ENCODE peak calls at places on chromosomes 1 and 21, in four cellular contexts. One of them, this sample, is unnamed.

GRCh38 chr1:55381491-55381890 is 166.3 kb upstream of the USP24 start:
- DNase-seq in neuronal stem cell: no peak
- DNase-seq in IMR-90: no peak
- DNase-seq in mesenchymal stem cell: no peak
- DNase-seq in this sample: no peak

GRCh38 chr1:217713223-217713622 is 82.1 kb downstream of the SPATA17 start:
- DNase-seq in neuronal stem cell: no peak
- DNase-seq in IMR-90: peak; percentile 72
- DNase-seq in mesenchymal stem cell: peak; percentile 76
- DNase-seq in this sample: no peak

GRCh38 chr1:33640114-33640660 is 167.7 kb downstream of the ZSCAN20 start:
- DNase-seq in neuronal stem cell: no peak
- DNase-seq in IMR-90: peak; percentile 20
- DNase-seq in mesenchymal stem cell: peak; percentile 2
- DNase-seq in this sample: no peak

GRCh38 chr1:27630859-27631491 is 4.0 kb downstream of the FGR start:
- DNase-seq in neuronal stem cell: no peak
- DNase-seq in IMR-90: no peak
- DNase-seq in mesenchymal stem cell: no peak
- DNase-seq in this sample: no peak

GRCh38 chr1:57422271-57423134 is 1.4 kb downstream of the DAB1 start:
- DNase-seq in neuronal stem cell: peak; percentile 63
- DNase-seq in IMR-90: peak; percentile 34
- DNase-seq in mesenchymal stem cell: peak; percentile 32
- DNase-seq in this sample: no peak

GRCh38 chr1:199272690-199273089 is 633.9 kb downstream of the PTPRC start:
- DNase-seq in neuronal stem cell: no peak
- DNase-seq in IMR-90: peak; percentile 94
- DNase-seq in mesenchymal stem cell: peak; percentile 95
- DNase-seq in this sample: peak; percentile 97

GRCh38 chr1:21933397-21934248 is 3.5 kb downstream of the HSPG2 start:
- DNase-seq in neuronal stem cell: no peak
- DNase-seq in IMR-90: no peak
- DNase-seq in mesenchymal stem cell: no peak
- DNase-seq in this sample: no peak

GRCh38 chr21:33058468-33059318 is 11.2 kb upstream of the OLIG1 start:
- DNase-seq in neuronal stem cell: no peak
- DNase-seq in IMR-90: no peak
- DNase-seq in mesenchymal stem cell: no peak
- DNase-seq in this sample: no peak

GRCh38 chr1:3402258-3403010 is 52.0 kb upstream of the ARHGEF16 start:
- DNase-seq in neuronal stem cell: no peak
- DNase-seq in IMR-90: no peak
- DNase-seq in mesenchymal stem cell: no peak
- DNase-seq in this sample: no peak

GRCh38 chr1:88791192-88791591 is 100.2 kb downstream of the GTF2B start:
- DNase-seq in neuronal stem cell: no peak
- DNase-seq in IMR-90: peak; percentile 12
- DNase-seq in mesenchymal stem cell: peak; percentile 11
- DNase-seq in this sample: no peak

GRCh38 chr1:172466795-172467407 is 23.0 kb upstream of the PIGC start:
- DNase-seq in neuronal stem cell: no peak
- DNase-seq in IMR-90: no peak
- DNase-seq in mesenchymal stem cell: no peak
- DNase-seq in this sample: peak; percentile 28

GRCh38 chr1:33334081-33334552 is 13.2 kb upstream of the A3GALT2 start:
- DNase-seq in neuronal stem cell: no peak
- DNase-seq in IMR-90: no peak
- DNase-seq in mesenchymal stem cell: no peak
- DNase-seq in this sample: no peak

GRCh38 chr1:109764561-109765482 is 1.1 kb upstream of the EPS8L3 start:
- DNase-seq in neuronal stem cell: no peak
- DNase-seq in IMR-90: no peak
- DNase-seq in mesenchymal stem cell: no peak
- DNase-seq in this sample: no peak

GRCh38 chr1:235295902-235296350 is 32.1 kb downstream of the ARID4B start:
- DNase-seq in neuronal stem cell: no peak
- DNase-seq in IMR-90: peak; percentile 81
- DNase-seq in mesenchymal stem cell: peak; percentile 26
- DNase-seq in this sample: peak; percentile 86

GRCh38 chr21:46056450-46056903 is 41.4 kb upstream of the COL6A2 start:
- DNase-seq in neuronal stem cell: no peak
- DNase-seq in IMR-90: peak; percentile 94
- DNase-seq in mesenchymal stem cell: peak; percentile 88
- DNase-seq in this sample: no peak

GRCh38 chr1:155082301-155082940 is 3.8 kb downstream of the EFNA3 start:
- DNase-seq in neuronal stem cell: no peak
- DNase-seq in IMR-90: no peak
- DNase-seq in mesenchymal stem cell: no peak
- DNase-seq in this sample: no peak

GRCh38 chr1:162372159-162373071 is 4.2 kb downstream of the SPATA46 start:
- DNase-seq in neuronal stem cell: no peak
- DNase-seq in IMR-90: no peak
- DNase-seq in mesenchymal stem cell: no peak
- DNase-seq in this sample: no peak

GRCh38 chr1:1342061-1342562 is 7.1 kb downstream of the DVL1 start:
- DNase-seq in neuronal stem cell: no peak
- DNase-seq in IMR-90: no peak
- DNase-seq in mesenchymal stem cell: no peak
- DNase-seq in this sample: no peak

GRCh38 chr21:32256226-32256625 is 22.6 kb downstream of the MIS18A start:
- DNase-seq in neuronal stem cell: no peak
- DNase-seq in IMR-90: no peak
- DNase-seq in mesenchymal stem cell: no peak
- DNase-seq in this sample: no peak

GRCh38 chr1:43206721-43207228 is 34.6 kb downstream of the CFAP57 start:
- DNase-seq in neuronal stem cell: no peak
- DNase-seq in IMR-90: peak; percentile 98
- DNase-seq in mesenchymal stem cell: peak; percentile 96
- DNase-seq in this sample: peak; percentile 99

GRCh38 chr21:25925936-25926335 is 191.2 kb downstream of the GABPA start:
- DNase-seq in neuronal stem cell: no peak
- DNase-seq in IMR-90: peak; percentile 23
- DNase-seq in mesenchymal stem cell: peak; percentile 16
- DNase-seq in this sample: no peak

GRCh38 chr1:21152423-21153100 is 24.1 kb downstream of the EIF4G3 start:
- DNase-seq in neuronal stem cell: no peak
- DNase-seq in IMR-90: peak; percentile 38
- DNase-seq in mesenchymal stem cell: no peak
- DNase-seq in this sample: no peak

GRCh38 chr1:55380313-55380970 is 165.3 kb upstream of the USP24 start:
- DNase-seq in neuronal stem cell: no peak
- DNase-seq in IMR-90: peak; percentile 23
- DNase-seq in mesenchymal stem cell: no peak
- DNase-seq in this sample: no peak

GRCh38 chr1:30028939-30029338 is 694.4 kb downstream of the MATN1 start:
- DNase-seq in neuronal stem cell: no peak
- DNase-seq in IMR-90: no peak
- DNase-seq in mesenchymal stem cell: no peak
- DNase-seq in this sample: no peak
- H4K8ac ChIP-seq in neuronal stem cell: peak overlapping the region; percentile 66
- H4K8ac ChIP-seq in IMR-90: no peak overlapping the region
- H4K8ac ChIP-seq in mesenchymal stem cell: no peak overlapping the region
- H4K8ac ChIP-seq in this sample: no peak overlapping the region

DNA sequence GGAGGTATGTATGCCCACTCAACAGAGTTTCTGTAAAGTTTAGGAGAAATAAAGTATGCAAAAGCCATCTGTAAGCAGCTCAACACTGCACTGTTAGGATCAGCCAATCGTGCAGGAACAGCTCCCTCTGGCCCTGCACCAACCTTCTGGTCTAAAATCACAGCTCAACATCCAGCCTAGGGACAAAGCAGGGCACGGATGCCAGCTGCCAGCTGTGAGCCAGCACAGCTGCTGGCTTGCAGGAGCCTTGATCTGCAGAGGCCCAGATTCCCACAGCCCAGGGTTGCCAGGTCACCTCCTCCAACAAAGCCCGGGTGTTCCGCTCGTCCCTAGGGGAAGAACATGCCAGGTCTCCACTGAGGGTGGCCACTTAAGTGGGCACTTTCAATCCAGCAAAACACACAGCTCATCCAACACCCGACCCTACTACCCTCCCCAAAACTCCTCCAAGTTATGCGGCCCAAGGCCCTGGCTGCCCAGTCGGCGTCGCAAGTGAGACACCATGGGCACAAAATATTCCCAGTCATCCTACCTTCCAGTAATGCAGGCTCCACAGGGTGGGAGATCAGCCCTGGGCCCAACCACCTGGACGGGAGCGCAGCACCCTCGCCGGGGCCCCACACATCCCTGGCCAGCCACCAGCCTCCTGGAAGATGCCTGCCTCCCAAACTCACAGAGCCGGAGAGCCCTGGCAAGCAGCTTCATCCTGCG is 8.4 kb downstream of the ACOT7 start:
- DNase-seq in neuronal stem cell: no peak
- DNase-seq in IMR-90: no peak
- DNase-seq in mesenchymal stem cell: no peak
- DNase-seq in this sample: no peak
- H2AK5ac ChIP-seq in neuronal stem cell: peak overlapping the region; percentile 99
- H2AK5ac ChIP-seq in IMR-90: no peak overlapping the region
- H2AK5ac ChIP-seq in mesenchymal stem cell: peak overlapping the region; percentile 15
- H2AK5ac ChIP-seq in this sample: no peak overlapping the region

GRCh38 chr21:39384674-39385298 is 35.9 kb upstream of the HMGN1 start:
- DNase-seq in neuronal stem cell: no peak
- DNase-seq in IMR-90: peak; percentile 55
- DNase-seq in mesenchymal stem cell: peak; percentile 33
- DNase-seq in this sample: no peak

GRCh38 chr21:39387461-39388037 is 38.7 kb upstream of the HMGN1 start:
- DNase-seq in neuronal stem cell: peak; percentile 92
- DNase-seq in IMR-90: peak; percentile 81
- DNase-seq in mesenchymal stem cell: peak; percentile 81
- DNase-seq in this sample: peak; percentile 78

GRCh38 chr21:39385299-39386145 is 36.6 kb upstream of the HMGN1 start:
- DNase-seq in neuronal stem cell: no peak
- DNase-seq in IMR-90: peak; percentile 75
- DNase-seq in mesenchymal stem cell: no peak
- DNase-seq in this sample: peak; percentile 70

GRCh38 chr21:39386899-39387298 is 38.0 kb upstream of the HMGN1 start:
- DNase-seq in neuronal stem cell: no peak
- DNase-seq in IMR-90: no peak
- DNase-seq in mesenchymal stem cell: no peak
- DNase-seq in this sample: no peak

DNA sequence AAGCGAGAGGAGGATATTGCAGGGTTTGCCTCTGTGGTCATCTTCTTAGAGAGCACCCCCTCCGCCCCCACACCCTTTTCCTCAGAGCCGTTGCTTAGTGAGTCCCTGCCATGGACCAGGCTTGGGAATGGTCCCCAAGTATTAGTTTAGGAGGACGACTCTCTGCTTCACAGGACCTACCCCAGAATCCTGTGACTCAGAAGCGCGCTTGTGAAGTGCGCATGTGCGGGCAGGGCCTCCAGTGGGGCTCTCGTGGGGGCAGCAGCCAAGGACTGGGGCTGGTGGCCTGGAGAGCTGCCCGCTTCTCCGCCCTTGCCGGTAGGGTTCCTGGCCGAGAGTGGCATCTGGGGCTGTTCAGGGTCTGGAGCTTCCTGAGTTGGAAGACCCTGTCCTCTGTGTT is 37.3 kb upstream of the HMGN1 start:
- DNase-seq in neuronal stem cell: no peak
- DNase-seq in IMR-90: no peak
- DNase-seq in mesenchymal stem cell: no peak
- DNase-seq in this sample: no peak
- H3K9ac ChIP-seq in neuronal stem cell: no peak overlapping the region
- H3K9ac ChIP-seq in IMR-90: peak overlapping the region; percentile 68
- H3K9ac ChIP-seq in mesenchymal stem cell: peak overlapping the region; percentile 85
- H3K9ac ChIP-seq in this sample: no peak overlapping the region

GRCh38 chr21:40511976-40512375 is 335.0 kb downstream of the DSCAM start:
- DNase-seq in neuronal stem cell: no peak
- DNase-seq in IMR-90: no peak
- DNase-seq in mesenchymal stem cell: no peak
- DNase-seq in this sample: no peak

GRCh38 chr21:40512590-40512989 is 334.4 kb downstream of the DSCAM start:
- DNase-seq in neuronal stem cell: no peak
- DNase-seq in IMR-90: no peak
- DNase-seq in mesenchymal stem cell: no peak
- DNase-seq in this sample: peak; percentile 31

GRCh38 chr21:40516336-40516735 is 330.6 kb downstream of the DSCAM start:
- DNase-seq in neuronal stem cell: no peak
- DNase-seq in IMR-90: no peak
- DNase-seq in mesenchymal stem cell: no peak
- DNase-seq in this sample: no peak
- H4K8ac ChIP-seq in neuronal stem cell: no peak overlapping the region
- H4K8ac ChIP-seq in IMR-90: no peak overlapping the region
- H4K8ac ChIP-seq in mesenchymal stem cell: no peak overlapping the region
- H4K8ac ChIP-seq in this sample: no peak overlapping the region

This sample was measured in trophoblast cell.